ENCODE peak calls at places on chromosome 11, in seven cellular contexts. I, W, O, R, M, P and V are unnamed samples.

GRCh38 chr11:95592455-95592854 is 197.1 kb downstream of the FAM76B start:
- DNase-seq in I (no peak), W (peak; percentile 23), O (no peak), R (no peak), M (no peak), P (no peak), V (no peak)

GRCh38 chr11:57379732-57380131 is 1.2 kb downstream of the PRG3 start:
- DNase-seq in I (no peak), W (peak; percentile 24), O (no peak), R (peak; percentile 5), M (no peak), P (no peak), V (no peak)

GRCh38 chr11:107561688-107562087 is 3.8 kb downstream of the ALKBH8 start:
- DNase-seq in I (no peak), W (peak; percentile 34), O (no peak), R (no peak), M (no peak), P (no peak), V (no peak)

GRCh38 chr11:35362571-35362980 is 56.8 kb downstream of the SLC1A2 start:
- DNase-seq in I (no peak), W (peak; percentile 46), O (no peak), R (no peak), M (no peak), P (no peak), V (no peak)

GRCh38 chr11:128890543-128891409 is at the start of gene KCNJ5:
- DNase-seq in I (peak; percentile 56), W (no peak), O (no peak), R (peak; percentile 63), M (peak; percentile 56), P (peak; percentile 51), V (no peak)

GRCh38 chr11:15471709-15472404 is 357.1 kb downstream of the INSC start:
- DNase-seq in I (no peak), W (no peak), O (no peak), R (no peak), M (no peak), P (no peak), V (no peak)

GRCh38 chr11:35507688-35508087 is 17.7 kb downstream of the PAMR1 start:
- DNase-seq in I (no peak), W (no peak), O (no peak), R (no peak), M (no peak), P (no peak), V (no peak)

GRCh38 chr11:77151804-77152513 is 23.9 kb downstream of the MYO7A start:
- DNase-seq in I (no peak), W (peak; percentile 32), O (no peak), R (peak; percentile 59), M (no peak), P (no peak), V (no peak)

GRCh38 chr11:1479006-1479677 is 7.4 kb downstream of the MOB2 start:
- DNase-seq in I (peak; percentile 18), W (no peak), O (peak; percentile 21), R (no peak), M (no peak), P (no peak), V (no peak)

GRCh38 chr11:77212314-77213007 is 84.4 kb downstream of the MYO7A start:
- DNase-seq in I (no peak), W (no peak), O (no peak), R (no peak), M (no peak), P (no peak), V (no peak)

GRCh38 chr11:128180446-128181089 is 406.8 kb downstream of the ETS1 start:
- DNase-seq in I (no peak), W (peak; percentile 92), O (no peak), R (no peak), M (no peak), P (no peak), V (no peak)

GRCh38 chr11:46183819-46184218 is 62.6 kb upstream of the PHF21A start:
- DNase-seq in I (no peak), W (peak; percentile 84), O (no peak), R (no peak), M (no peak), P (no peak), V (no peak)

GRCh38 chr11:77752518-77752917 is 68.0 kb downstream of the RSF1 start:
- DNase-seq in I (peak; percentile 49), W (peak; percentile 32), O (no peak), R (peak; percentile 82), M (no peak), P (no peak), V (no peak)

GRCh38 chr11:9028591-9028990 is 24.8 kb upstream of the NRIP3 start:
- DNase-seq in I (no peak), W (no peak), O (no peak), R (no peak), M (no peak), P (no peak), V (no peak)

GRCh38 chr11:125313271-125314222 is 149.0 kb downstream of the PKNOX2 start:
- DNase-seq in I (peak; percentile 43), W (peak; percentile 65), O (no peak), R (peak; percentile 28), M (no peak), P (no peak), V (no peak)

GRCh38 chr11:106399075-106399500 is 321.6 kb downstream of the AASDHPPT start:
- DNase-seq in I (peak; percentile 45), W (peak; percentile 100), O (peak; percentile 57), R (no peak), M (no peak), P (peak; percentile 15), V (peak; percentile 34)

GRCh38 chr11:67048515-67048914 is 8.1 kb upstream of the RHOD start:
- DNase-seq in I (no peak), W (no peak), O (no peak), R (no peak), M (no peak), P (no peak), V (no peak)

GRCh38 chr11:100687630-100688395 is 725 bp downstream of the ARHGAP42 start:
- DNase-seq in I (peak; percentile 55), W (peak; percentile 85), O (peak; percentile 46), R (peak; percentile 58), M (peak; percentile 48), P (peak; percentile 47), V (peak; percentile 44)

GRCh38 chr11:80285076-80285790 is 844.4 kb upstream of the TENM4 start:
- DNase-seq in I (no peak), W (peak; percentile 47), O (no peak), R (no peak), M (no peak), P (no peak), V (no peak)

DNA sequence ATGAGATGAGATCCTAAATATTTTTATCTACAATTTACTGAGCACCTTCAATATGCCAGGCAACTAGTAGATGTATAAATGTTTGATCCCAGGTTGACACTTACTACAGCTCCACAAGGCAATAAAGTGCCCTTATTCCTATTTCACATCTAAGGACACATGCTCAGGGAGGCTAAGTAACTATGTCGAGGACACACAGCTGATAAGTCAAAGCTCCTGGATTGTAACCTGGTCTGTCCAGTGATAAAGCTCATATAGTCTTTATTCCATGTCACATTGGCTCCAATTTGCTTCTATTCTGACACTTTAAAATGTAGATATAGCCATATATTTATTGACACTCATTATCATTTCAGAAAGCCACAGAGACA is 93.8 kb upstream of the BMAL1 start:
- DNase-seq in I (no peak), W (no peak), O (no peak), R (no peak), M (no peak), P (no peak), V (no peak)
- H3K4me3 ChIP-seq in I (no peak overlapping the region), W (no peak overlapping the region), O (no peak overlapping the region), R (no peak overlapping the region), M (no peak overlapping the region), P (no peak overlapping the region), V (no peak overlapping the region)

GRCh38 chr11:126647735-126648134 is 292.2 kb downstream of the ST3GAL4 start:
- DNase-seq in I (no peak), W (peak; percentile 87), O (no peak), R (no peak), M (no peak), P (no peak), V (no peak)
- H3K27ac ChIP-seq in I (no peak overlapping the region), W (peak overlapping the region; percentile 64), O (no peak overlapping the region), R (no peak overlapping the region), M (no peak overlapping the region), P (no peak overlapping the region), V (no peak overlapping the region)

GRCh38 chr11:71402878-71403277 is 45.3 kb downstream of the DHCR7 start:
- DNase-seq in I (no peak), W (no peak), O (no peak), R (no peak), M (no peak), P (no peak), V (no peak)
- H3K4me3 ChIP-seq in I (no peak overlapping the region), W (no peak overlapping the region), O (no peak overlapping the region), R (no peak overlapping the region), M (no peak overlapping the region), P (no peak overlapping the region), V (no peak overlapping the region)

GRCh38 chr11:416757-417621 is 2.2 kb upstream of the SIGIRR start:
- DNase-seq in I (peak; percentile 62), W (no peak), O (no peak), R (no peak), M (peak; percentile 82), P (peak; percentile 81), V (no peak)
- H3K27ac ChIP-seq in I (peak overlapping the region; percentile 93), W (no peak overlapping the region), O (peak overlapping the region; percentile 14), R (peak overlapping the region; percentile 27), M (peak overlapping the region; percentile 88), P (peak overlapping the region; percentile 58), V (peak overlapping the region; percentile 89)

GRCh38 chr11:47257178-47257517 is 648 bp upstream of the NR1H3 start:
- DNase-seq in I (no peak), W (no peak), O (no peak), R (no peak), M (no peak), P (no peak), V (no peak)
- H3K4me3 ChIP-seq in I (peak overlapping the region; percentile 55), W (no peak overlapping the region), O (peak overlapping the region; percentile 49), R (no peak overlapping the region), M (peak overlapping the region; percentile 34), P (no peak overlapping the region), V (no peak overlapping the region)